ENCODE peak calls at places on chromosomes 16 and 17, in six cellular contexts. O, Y, N, Q, G and F are unnamed samples.

GRCh38 chr17:22707626-22708025 is 1015.3 kb downstream of the KCNJ18 start:
- DNase-seq in Q (no peak), Y (no peak), O (no peak), N (no peak), G (no peak), F (peak; percentile 91)

GRCh38 chr16:85347213-85347591 is 234.9 kb upstream of the CIBAR2 start:
- DNase-seq in Q (no peak), Y (no peak), G (no peak), N (no peak), O (peak; percentile 36), F (no peak)

GRCh38 chr17:77212833-77213777 is 72.3 kb downstream of the SEC14L1 start:
- DNase-seq in Q (no peak), O (no peak), N (no peak), G (no peak), Y (no peak), F (no peak)

GRCh38 chr17:76793775-76794174 is 55.9 kb downstream of the MFSD11 start:
- DNase-seq in Q (peak; percentile 4), O (no peak), Y (no peak), G (no peak), N (no peak), F (no peak)

GRCh38 chr16:84423416-84423837 is 55.1 kb downstream of the ATP2C2 start:
- DNase-seq in Q (no peak), O (no peak), G (no peak), N (peak; percentile 11), Y (no peak), F (no peak)

GRCh38 chr16:84585472-84585871 is 32.4 kb downstream of the COTL1 start:
- DNase-seq in N (no peak), Y (no peak), Q (no peak), G (no peak), O (no peak), F (no peak)

GRCh38 chr16:4306439-4307214 is 9.2 kb upstream of the GLIS2 start:
- DNase-seq in Q (peak; percentile 81), G (no peak), Y (peak; percentile 69), N (no peak), O (no peak), F (no peak)

GRCh38 chr16:81625544-81626152 is 153.4 kb upstream of the PLCG2 start:
- DNase-seq in Y (peak; percentile 86), Q (no peak), N (no peak), O (peak; percentile 41), G (peak; percentile 35), F (no peak)

GRCh38 chr17:38871247-38871991 is 1.6 kb downstream of the LASP1 start:
- DNase-seq in G (peak; percentile 91), Q (peak; percentile 89), N (peak; percentile 45), Y (peak; percentile 82), O (peak; percentile 21), F (peak; percentile 94)
- TF ChIP-seq POLR2A in G (peak; percentile 83), Q (no peak), N (no peak), Y (no peak), O (peak; percentile 40), F (no peak)

GRCh38 chr16:2086136-2086742 is 38.5 kb downstream of the TSC2 start:
- DNase-seq in N (no peak), Y (no peak), O (peak; percentile 84), Q (no peak), G (no peak), F (no peak)

GRCh38 chr16:2088759-2089358 is 41.1 kb downstream of the TSC2 start:
- DNase-seq in N (no peak), G (no peak), Q (no peak), Y (no peak), O (no peak), F (no peak)

GRCh38 chr16:2088192-2088631 is 40.4 kb downstream of the TSC2 start:
- DNase-seq in N (no peak), G (no peak), O (no peak), Q (no peak), Y (no peak), F (no peak)

GRCh38 chr16:2086812-2087425 is 39.1 kb downstream of the TSC2 start:
- DNase-seq in O (no peak), Y (no peak), N (no peak), Q (no peak), G (no peak), F (no peak)

DNA sequence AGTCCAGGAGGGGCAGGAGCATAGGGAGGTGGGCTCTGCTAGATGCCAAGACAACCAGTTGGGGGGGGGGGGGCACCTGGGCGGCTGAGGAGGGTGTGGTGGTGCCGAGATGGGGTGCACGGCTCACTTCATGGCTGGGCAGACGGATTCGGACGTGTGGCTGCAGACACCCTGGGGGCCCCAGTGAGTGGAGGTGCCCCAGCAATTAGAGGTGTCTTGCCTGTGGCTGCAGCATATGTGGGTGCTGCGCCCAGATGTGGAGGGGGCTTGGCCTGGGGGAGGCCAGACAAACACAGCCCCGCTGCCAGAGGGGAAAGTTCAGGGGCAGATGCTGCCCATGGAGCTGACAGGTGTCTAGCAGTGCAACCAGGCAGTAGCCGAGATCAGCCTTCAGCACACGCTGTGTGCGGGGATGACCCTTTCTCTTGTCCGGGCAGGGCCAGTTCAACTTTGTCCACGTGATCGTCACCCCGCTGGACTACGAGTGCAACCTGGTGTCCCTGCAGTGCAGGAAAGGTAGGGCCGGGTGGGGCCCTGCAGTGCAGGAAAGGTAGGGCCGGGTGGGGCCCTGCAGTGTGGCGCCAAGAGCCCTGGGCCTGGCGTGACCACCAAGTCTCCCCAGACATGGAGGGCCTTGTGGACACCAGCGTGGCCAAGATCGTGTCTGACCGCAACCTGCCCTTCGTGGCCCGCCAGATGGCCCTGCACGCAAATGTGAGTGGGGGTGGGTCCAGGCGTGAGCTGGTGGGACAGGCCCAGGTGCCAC is 39.8 kb downstream of the TSC2 start:
- DNase-seq in Y (no peak), Q (no peak), G (peak; percentile 26), O (no peak), N (no peak), F (no peak)
- TF ChIP-seq POLR2AphosphoS5 in Y (no peak), Q (peak; percentile 25), G (peak; percentile 42), O (no peak), N (no peak), F (no peak)

DNA sequence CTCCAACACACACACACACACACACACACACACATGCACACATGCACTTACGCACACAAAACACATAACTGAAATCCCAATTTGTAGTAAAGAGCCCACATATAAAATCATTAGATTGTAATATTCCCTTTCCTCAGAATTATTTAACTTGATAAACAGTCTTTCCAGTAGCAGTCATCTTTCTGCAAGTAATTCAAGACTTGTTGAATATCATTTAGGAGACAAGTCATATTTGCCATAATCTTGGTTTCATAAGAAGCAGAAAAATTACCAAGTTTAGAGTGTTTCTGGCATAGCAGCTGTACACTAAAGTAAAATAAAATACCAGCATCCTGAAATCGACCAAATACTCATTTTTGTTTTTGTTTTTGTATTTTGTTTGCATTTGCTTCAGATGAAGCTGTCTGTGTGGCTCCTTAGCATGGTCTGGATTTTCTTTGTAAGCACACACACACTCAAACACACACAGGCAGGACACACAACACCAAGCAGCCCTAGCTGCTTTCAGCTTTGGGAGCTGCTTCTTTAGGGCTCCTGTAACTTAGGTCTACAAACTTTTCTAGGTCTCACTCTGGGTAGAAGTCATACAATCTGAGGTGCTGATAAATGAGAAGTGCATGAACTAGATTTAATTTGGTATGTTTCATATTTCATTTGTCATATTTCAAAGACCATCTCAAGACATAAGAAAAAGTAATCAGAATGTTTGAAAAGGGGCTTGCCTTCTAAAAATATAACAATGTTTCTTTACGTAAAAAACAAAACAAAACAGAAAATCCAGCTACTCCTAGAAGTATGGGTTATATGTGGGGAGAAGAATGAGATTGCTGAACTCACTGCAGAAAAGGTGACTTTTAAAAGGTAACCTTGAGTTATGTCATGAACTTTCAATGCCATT is 3.0 kb downstream of the SALL1 start:
- DNase-seq in O (no peak), N (no peak), Y (no peak), Q (no peak), G (no peak), F (no peak)
- H3K4me3 ChIP-seq in O (no peak overlapping the region), N (no peak overlapping the region), Y (no peak overlapping the region), Q (no peak overlapping the region), G (no peak overlapping the region), F (no peak overlapping the region)

GRCh38 chr16:30183961-30184429 is 593 bp downstream of the CORO1A start:
- DNase-seq in Y (peak; percentile 65), O (no peak), G (peak; percentile 76), Q (peak; percentile 96), N (peak; percentile 71), F (no peak)

GRCh38 chr16:30185683-30186421 is 2.5 kb downstream of the CORO1A start:
- DNase-seq in N (peak; percentile 79), Q (peak; percentile 96), Y (peak; percentile 74), G (peak; percentile 73), O (no peak), F (peak; percentile 94)

GRCh38 chr16:30185141-30185682 is 1.8 kb downstream of the CORO1A start:
- DNase-seq in G (peak; percentile 16), O (no peak), Y (peak; percentile 66), N (no peak), Q (peak; percentile 90), F (no peak)

GRCh38 chr16:30184430-30185140 is 1.2 kb downstream of the CORO1A start:
- DNase-seq in Y (peak; percentile 71), N (peak; percentile 28), G (peak; percentile 54), O (no peak), Q (peak; percentile 94), F (no peak)

DNA sequence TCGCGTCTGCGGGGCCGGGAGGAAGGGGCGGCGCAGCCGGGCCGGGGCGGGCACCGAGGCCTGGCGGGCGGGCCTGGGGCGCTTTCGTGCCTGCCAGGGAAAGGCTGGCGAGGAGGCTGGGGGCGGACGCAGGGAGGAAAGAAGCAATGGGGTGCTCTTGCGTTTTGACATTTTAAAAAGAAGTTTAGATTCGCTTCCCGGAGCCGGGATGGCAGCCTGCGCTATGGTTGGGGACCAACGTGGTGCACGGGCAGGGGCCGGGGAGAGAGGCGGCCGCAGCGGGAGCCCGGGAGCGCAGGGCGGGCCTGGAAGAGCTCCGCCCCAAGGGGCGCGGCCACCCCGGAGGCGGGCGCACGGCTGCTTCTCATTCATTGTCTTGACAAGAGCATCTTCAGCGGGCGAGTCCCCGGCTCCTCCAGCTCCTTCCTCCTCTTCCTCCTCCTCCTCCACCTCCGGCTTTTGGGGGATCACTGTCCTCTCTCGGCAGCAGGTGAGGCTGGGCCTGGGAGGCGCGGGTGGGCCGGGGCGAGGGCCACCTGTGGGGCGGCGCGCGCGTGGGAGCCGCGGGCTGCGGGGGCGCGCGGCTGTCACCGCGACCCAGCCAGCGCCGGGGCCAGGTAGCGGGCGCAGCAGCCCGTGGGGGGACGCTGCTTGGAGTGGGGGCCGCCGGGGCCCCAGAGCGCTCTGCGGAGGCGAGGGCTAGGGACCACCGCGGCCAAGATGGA is at the start of gene CORO1A:
- DNase-seq in Y (peak; percentile 92), N (peak; percentile 32), G (peak; percentile 90), Q (peak; percentile 99), O (peak; percentile 77), F (peak; percentile 95)
- TF ChIP-seq POLR2A in Y (no peak), N (peak; percentile 62), G (peak; percentile 47), Q (no peak), O (peak; percentile 30), F (no peak)

GRCh38 chr16:79286646-79287423 is 313.7 kb downstream of the MAF start:
- DNase-seq in N (peak; percentile 49), Y (peak; percentile 74), Q (peak; percentile 89), G (peak; percentile 58), O (peak; percentile 17), F (no peak)
- TF ChIP-seq POLR2AphosphoS5 in N (no peak), Y (no peak), Q (peak; percentile 54), G (no peak), O (peak; percentile 21), F (no peak)